ENCODE peak calls at places on chromosomes 5 and 9, in seven cellular contexts. T, F, S, U, E, J and H are unnamed samples.
A peak's percentile ranks its signal among the peaks of the same experiment; 100 is the strongest.

GRCh38 chr9:71218774-71219173 is 97.4 kb upstream of the TRPM3 start:
- DNase-seq in F (no peak), J (no peak), S (no peak), T (no peak), E (no peak), U (no peak), H (no peak)

GRCh38 chr5:36602711-36603321 is 3.6 kb upstream of the SLC1A3 start:
- DNase-seq in S (no peak), J (peak; percentile 86), T (peak; percentile 28), E (no peak), F (no peak), U (no peak), H (no peak)

GRCh38 chr5:170511550-170511949 is 7.7 kb downstream of the KCNIP1 start:
- DNase-seq in F (no peak), E (no peak), U (no peak), S (no peak), T (no peak), J (no peak), H (no peak)

GRCh38 chr9:118957585-118957984 is 411.6 kb downstream of the BRINP1 start:
- DNase-seq in F (no peak), J (no peak), E (no peak), S (no peak), U (no peak), T (no peak), H (no peak)

GRCh38 chr9:136385015-136385414 is 11.5 kb upstream of the CARD9 start:
- DNase-seq in J (no peak), E (no peak), U (no peak), S (no peak), T (no peak), F (no peak), H (no peak)

GRCh38 chr5:177116631-177117373 is 16.8 kb upstream of the NSD1 start:
- DNase-seq in U (peak; percentile 85), E (peak; percentile 81), T (no peak), S (peak; percentile 53), F (peak; percentile 35), J (peak; percentile 94), H (peak; percentile 97)

GRCh38 chr5:167759411-167759821 is 532.0 kb upstream of the WWC1 start:
- DNase-seq in U (no peak), E (no peak), T (peak; percentile 74), S (peak; percentile 61), J (no peak), F (no peak), H (no peak)

GRCh38 chr9:129981180-129981907 is 61.6 kb downstream of the FNBP1 start:
- DNase-seq in S (no peak), U (no peak), J (no peak), F (no peak), E (peak; percentile 27), T (no peak), H (no peak)

GRCh38 chr5:2205596-2205995 is 322.9 kb upstream of the IRX4 start:
- DNase-seq in E (no peak), S (no peak), J (no peak), T (no peak), U (no peak), F (no peak), H (no peak)

GRCh38 chr9:96566401-96567202 is 53.0 kb downstream of the CDC14B start:
- DNase-seq in J (peak; percentile 95), F (peak; percentile 68), E (peak; percentile 56), T (peak; percentile 71), S (no peak), U (peak; percentile 91), H (peak; percentile 93)

GRCh38 chr5:75113354-75113753 is 61.0 kb upstream of the GCNT4 start:
- DNase-seq in T (no peak), J (no peak), U (no peak), S (no peak), E (no peak), F (no peak), H (no peak)

GRCh38 chr5:84885479-84886258 is 501.0 kb upstream of the EDIL3 start:
- DNase-seq in S (peak; percentile 78), F (no peak), E (peak; percentile 57), J (no peak), U (no peak), T (peak; percentile 35), H (no peak)

GRCh38 chr9:110648698-110649097 is 19.9 kb upstream of the MUSK start:
- DNase-seq in S (no peak), U (no peak), E (no peak), T (no peak), J (no peak), F (no peak), H (no peak)

GRCh38 chr9:110655723-110656641 is 12.6 kb upstream of the MUSK start:
- DNase-seq in S (peak; percentile 58), F (no peak), T (no peak), U (no peak), E (peak; percentile 90), J (no peak), H (peak; percentile 44)

GRCh38 chr9:110650991-110651411 is 17.6 kb upstream of the MUSK start:
- DNase-seq in U (no peak), E (peak; percentile 97), S (peak; percentile 99), J (no peak), F (no peak), T (peak; percentile 77), H (no peak)

DNA sequence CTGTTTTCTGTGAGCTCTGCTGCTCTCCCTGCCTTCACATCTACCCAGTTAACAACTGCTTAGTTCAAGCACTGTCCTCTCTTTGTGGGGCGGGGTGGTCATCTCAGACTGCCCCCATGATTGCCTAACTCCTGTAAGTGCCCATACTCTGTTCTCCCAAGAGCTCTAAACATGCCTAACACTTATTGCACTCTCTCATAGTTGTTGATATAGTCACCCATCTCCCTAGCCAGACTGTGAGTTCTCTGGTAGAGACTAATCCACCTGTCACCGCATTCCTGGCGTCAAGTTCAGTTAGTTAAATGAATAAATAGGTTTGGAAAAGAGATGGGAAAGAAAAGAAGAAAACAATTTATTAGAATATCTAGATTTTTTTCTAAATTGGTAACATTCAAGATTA is 18.3 kb upstream of the MUSK start:
- DNase-seq in T (peak; percentile 68), E (peak; percentile 69), S (peak; percentile 93), F (no peak), J (no peak), U (no peak), H (no peak)
- H3K9ac ChIP-seq in T (peak overlapping the region; percentile 61), E (no peak overlapping the region), S (peak overlapping the region; percentile 46), F (no peak overlapping the region), J (no peak overlapping the region), U (no peak overlapping the region), H (no peak overlapping the region)

GRCh38 chr9:73116880-73117279 is 34.8 kb upstream of the ANXA1 start:
- DNase-seq in E (no peak), F (no peak), S (no peak), J (no peak), T (no peak), U (no peak), H (no peak)

GRCh38 chr9:73121375-73121935 is 30.2 kb upstream of the ANXA1 start:
- DNase-seq in E (no peak), S (no peak), J (no peak), T (no peak), U (no peak), F (no peak), H (no peak)

GRCh38 chr9:73118898-73119554 is 32.6 kb upstream of the ANXA1 start:
- DNase-seq in T (peak; percentile 59), J (no peak), U (no peak), F (no peak), S (peak; percentile 77), E (peak; percentile 91), H (no peak)

GRCh38 chr9:73116030-73116429 is 35.6 kb upstream of the ANXA1 start:
- DNase-seq in T (peak; percentile 60), S (peak; percentile 80), E (peak; percentile 84), J (no peak), U (no peak), F (no peak), H (no peak)

GRCh38 chr9:73118297-73118696 is 33.4 kb upstream of the ANXA1 start:
- DNase-seq in S (no peak), J (no peak), E (no peak), F (no peak), U (no peak), T (peak; percentile 31), H (no peak)
- H3K27ac ChIP-seq in S (no peak overlapping the region), J (no peak overlapping the region), E (no peak overlapping the region), F (no peak overlapping the region), U (no peak overlapping the region), T (peak overlapping the region; percentile 59), H (no peak overlapping the region)

GRCh38 chr9:86865957-86866356 is 81.3 kb downstream of the GAS1 start:
- DNase-seq in S (no peak), U (no peak), F (no peak), E (no peak), T (no peak), J (no peak), H (no peak)

GRCh38 chr9:86854898-86855523 is 92.3 kb downstream of the GAS1 start:
- DNase-seq in U (no peak), J (peak; percentile 88), S (peak; percentile 96), F (peak; percentile 87), T (peak; percentile 18), E (peak; percentile 98), H (no peak)

GRCh38 chr9:86856259-86856658 is 91.0 kb downstream of the GAS1 start:
- DNase-seq in U (no peak), E (peak; percentile 10), J (peak; percentile 54), F (no peak), S (no peak), T (no peak), H (no peak)

GRCh38 chr9:86859056-86859455 is 88.2 kb downstream of the GAS1 start:
- DNase-seq in S (no peak), E (no peak), F (no peak), J (no peak), T (no peak), U (no peak), H (no peak)

GRCh38 chr9:86859966-86860365 is 87.3 kb downstream of the GAS1 start:
- DNase-seq in T (no peak), U (no peak), J (no peak), F (no peak), E (no peak), S (no peak), H (no peak)
- H3K4me3 ChIP-seq in T (no peak overlapping the region), U (no peak overlapping the region), J (no peak overlapping the region), F (no peak overlapping the region), E (no peak overlapping the region), S (no peak overlapping the region), H (no peak overlapping the region)

DNA sequence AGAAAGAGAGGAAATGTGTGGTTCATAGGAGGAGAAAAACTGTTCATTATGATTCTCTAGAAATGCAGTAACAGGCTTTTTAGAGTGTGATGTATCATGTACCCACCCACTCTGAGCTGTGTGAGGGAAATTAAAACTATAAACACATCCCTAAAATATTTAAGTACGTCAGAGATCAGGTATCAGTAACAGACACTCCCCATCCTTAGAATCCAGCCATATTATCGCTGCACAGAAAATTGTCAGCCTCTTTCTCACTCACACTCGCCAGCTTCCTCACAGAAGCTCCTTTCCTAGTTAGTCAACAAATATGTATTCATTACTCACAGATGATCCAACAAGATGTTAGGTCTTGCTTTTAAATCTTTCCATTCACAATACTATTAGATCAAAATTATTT is 13.7 kb upstream of the MAST4 start:
- DNase-seq in U (no peak), J (no peak), S (no peak), F (no peak), E (no peak), T (peak; percentile 1), H (no peak)
- H3K9ac ChIP-seq in U (no peak overlapping the region), J (no peak overlapping the region), S (no peak overlapping the region), F (no peak overlapping the region), E (no peak overlapping the region), T (no peak overlapping the region), H (no peak overlapping the region)

GRCh38 chr9:131530546-131530929 is 525 bp downstream of the UCK1 start:
- DNase-seq in T (peak; percentile 33), J (peak; percentile 79), U (peak; percentile 42), S (peak; percentile 15), F (peak; percentile 18), E (no peak), H (peak; percentile 87)
- H3K27ac ChIP-seq in T (no peak overlapping the region), J (no peak overlapping the region), U (peak overlapping the region; percentile 36), S (peak overlapping the region; percentile 69), F (no peak overlapping the region), E (peak overlapping the region; percentile 59), H (no peak overlapping the region)

GRCh38 chr9:92534199-92535159 is 1.3 kb downstream of the ECM2 start:
- DNase-seq in T (no peak), U (no peak), F (no peak), J (no peak), E (peak; percentile 42), S (peak; percentile 34), H (no peak)
- H3K4me3 ChIP-seq in T (no peak overlapping the region), U (no peak overlapping the region), F (no peak overlapping the region), J (no peak overlapping the region), E (peak overlapping the region; percentile 7), S (peak overlapping the region; percentile 28), H (peak overlapping the region; percentile 30)